ENCODE peak calls at places on chromosomes 11 and 22, in seven cellular contexts. H is HFFc6, B is NCI-H446, T is HEK293T, D is caudate nucleus, M is NCI-H1105 treated with DMSO at 0.1 percent for 48 hours, N is GM13976. I is an unnamed sample.
A peak's percentile ranks its signal among the peaks of the same experiment; 100 is the strongest.

GRCh38 chr11:115721309-115722007 is 217.2 kb upstream of the CADM1 start:
- DNase-seq in B (peak; percentile 89), D (no peak), M (peak; percentile 38), H (no peak), N (no peak), T (no peak), I (no peak)

GRCh38 chr11:61684870-61685610 is 4.8 kb downstream of the DAGLA start:
- DNase-seq in M (no peak), H (no peak), T (no peak), N (no peak), B (no peak), D (no peak), I (no peak)

GRCh38 chr11:109027851-109028250 is 363.0 kb downstream of the DDX10 start:
- DNase-seq in H (no peak), D (no peak), M (no peak), B (no peak), T (no peak), N (no peak), I (no peak)

GRCh38 chr11:73406131-73406530 is 29.9 kb downstream of the RELT start:
- DNase-seq in M (no peak), N (no peak), H (no peak), B (no peak), D (no peak), T (no peak), I (no peak)

GRCh38 chr11:32511926-32512325 is 71.7 kb upstream of the EIF3M start:
- DNase-seq in D (no peak), T (no peak), H (no peak), N (no peak), B (no peak), M (no peak), I (no peak)

GRCh38 chr11:120121336-120121735 is 16.6 kb downstream of the TRIM29 start:
- DNase-seq in T (no peak), D (no peak), B (no peak), M (no peak), H (no peak), N (no peak), I (no peak)

GRCh38 chr22:35649636-35650250 is 1.5 kb downstream of the APOL6 start:
- DNase-seq in N (no peak), M (no peak), H (no peak), T (no peak), B (no peak), D (no peak), I (no peak)

GRCh38 chr11:60950933-60951610 is 904 bp downstream of the SLC15A3 start:
- DNase-seq in M (no peak), B (no peak), H (no peak), T (no peak), D (no peak), N (peak; percentile 47), I (no peak)

GRCh38 chr22:22799561-22799960 is 88.1 kb upstream of the IGLL5 start:
- DNase-seq in N (no peak), D (no peak), H (no peak), M (no peak), B (no peak), T (no peak), I (no peak)

I was measured in progenitor cell of endocrine pancreas.